ENCODE peak calls at places on chromosomes 16 and 17, in nine cellular contexts. One of them, this sample, is unnamed.

GRCh38 chr16:82924075-82924854 is 297.5 kb downstream of the CDH13 start:
- DNase-seq in effector memory CD4-positive, alpha-beta T cell: no peak
- DNase-seq in esophagus squamous epithelium: no peak
- DNase-seq in neuronal stem cell: no peak
- DNase-seq in HCT116: no peak
- DNase-seq in body of pancreas: no peak
- DNase-seq in cardiac muscle cell: no peak
- DNase-seq in CD8-positive, alpha-beta T cell: no peak
- DNase-seq in mesendoderm: peak; percentile 17
- DNase-seq in this sample: no peak

GRCh38 chr17:61815863-61816523 is 47.3 kb downstream of the BRIP1 start:
- DNase-seq in effector memory CD4-positive, alpha-beta T cell: no peak
- DNase-seq in esophagus squamous epithelium: no peak
- DNase-seq in neuronal stem cell: no peak
- DNase-seq in HCT116: no peak
- DNase-seq in body of pancreas: no peak
- DNase-seq in cardiac muscle cell: no peak
- DNase-seq in CD8-positive, alpha-beta T cell: no peak
- DNase-seq in mesendoderm: peak; percentile 16
- DNase-seq in this sample: no peak

GRCh38 chr16:70255584-70255983 is 3.8 kb upstream of the EXOSC6 start:
- DNase-seq in effector memory CD4-positive, alpha-beta T cell: no peak
- DNase-seq in esophagus squamous epithelium: no peak
- DNase-seq in neuronal stem cell: no peak
- DNase-seq in HCT116: no peak
- DNase-seq in body of pancreas: no peak
- DNase-seq in cardiac muscle cell: no peak
- DNase-seq in CD8-positive, alpha-beta T cell: no peak
- DNase-seq in mesendoderm: no peak
- DNase-seq in this sample: no peak

GRCh38 chr17:28379814-28380571 is 8.5 kb downstream of the SARM1 start:
- DNase-seq in effector memory CD4-positive, alpha-beta T cell: no peak
- DNase-seq in esophagus squamous epithelium: no peak
- DNase-seq in neuronal stem cell: no peak
- DNase-seq in HCT116: no peak
- DNase-seq in body of pancreas: no peak
- DNase-seq in cardiac muscle cell: peak; percentile 88
- DNase-seq in CD8-positive, alpha-beta T cell: no peak
- DNase-seq in mesendoderm: peak; percentile 90
- DNase-seq in this sample: no peak

GRCh38 chr16:12324152-12324551 is 347.6 kb downstream of the SNX29 start:
- DNase-seq in effector memory CD4-positive, alpha-beta T cell: no peak
- DNase-seq in esophagus squamous epithelium: no peak
- DNase-seq in neuronal stem cell: no peak
- DNase-seq in HCT116: no peak
- DNase-seq in body of pancreas: no peak
- DNase-seq in cardiac muscle cell: no peak
- DNase-seq in CD8-positive, alpha-beta T cell: no peak
- DNase-seq in mesendoderm: no peak
- DNase-seq in this sample: no peak

GRCh38 chr17:69448431-69449102 is 34.1 kb downstream of the MAP2K6 start:
- DNase-seq in effector memory CD4-positive, alpha-beta T cell: no peak
- DNase-seq in esophagus squamous epithelium: no peak
- DNase-seq in neuronal stem cell: peak; percentile 73
- DNase-seq in HCT116: no peak
- DNase-seq in body of pancreas: peak; percentile 27
- DNase-seq in cardiac muscle cell: peak; percentile 37
- DNase-seq in CD8-positive, alpha-beta T cell: no peak
- DNase-seq in mesendoderm: peak; percentile 98
- DNase-seq in this sample: peak; percentile 67

GRCh38 chr16:50479771-50480170 is 68.4 kb upstream of the NKD1 start:
- DNase-seq in effector memory CD4-positive, alpha-beta T cell: no peak
- DNase-seq in esophagus squamous epithelium: no peak
- DNase-seq in neuronal stem cell: no peak
- DNase-seq in HCT116: no peak
- DNase-seq in body of pancreas: no peak
- DNase-seq in cardiac muscle cell: no peak
- DNase-seq in CD8-positive, alpha-beta T cell: no peak
- DNase-seq in mesendoderm: no peak
- DNase-seq in this sample: peak; percentile 7

GRCh38 chr16:68802190-68802589 is 41.1 kb upstream of the TANGO6 start:
- DNase-seq in effector memory CD4-positive, alpha-beta T cell: no peak
- DNase-seq in esophagus squamous epithelium: no peak
- DNase-seq in neuronal stem cell: no peak
- DNase-seq in HCT116: no peak
- DNase-seq in body of pancreas: no peak
- DNase-seq in cardiac muscle cell: peak; percentile 94
- DNase-seq in CD8-positive, alpha-beta T cell: no peak
- DNase-seq in mesendoderm: no peak
- DNase-seq in this sample: no peak

GRCh38 chr17:66834919-66835454 is at the start of gene CACNG5:
- DNase-seq in effector memory CD4-positive, alpha-beta T cell: no peak
- DNase-seq in esophagus squamous epithelium: no peak
- DNase-seq in neuronal stem cell: no peak
- DNase-seq in HCT116: no peak
- DNase-seq in body of pancreas: no peak
- DNase-seq in cardiac muscle cell: no peak
- DNase-seq in CD8-positive, alpha-beta T cell: no peak
- DNase-seq in mesendoderm: peak; percentile 45
- DNase-seq in this sample: peak; percentile 55

GRCh38 chr16:11635679-11636171 is 32.5 kb upstream of the SNN start:
- DNase-seq in effector memory CD4-positive, alpha-beta T cell: no peak
- DNase-seq in esophagus squamous epithelium: no peak
- DNase-seq in neuronal stem cell: no peak
- DNase-seq in HCT116: no peak
- DNase-seq in body of pancreas: no peak
- DNase-seq in cardiac muscle cell: no peak
- DNase-seq in CD8-positive, alpha-beta T cell: no peak
- DNase-seq in mesendoderm: no peak
- DNase-seq in this sample: no peak

GRCh38 chr16:6266703-6267102 is 1065.9 kb upstream of the RBFOX1 start:
- DNase-seq in effector memory CD4-positive, alpha-beta T cell: no peak
- DNase-seq in esophagus squamous epithelium: no peak
- DNase-seq in neuronal stem cell: no peak
- DNase-seq in HCT116: no peak
- DNase-seq in body of pancreas: no peak
- DNase-seq in cardiac muscle cell: no peak
- DNase-seq in CD8-positive, alpha-beta T cell: no peak
- DNase-seq in mesendoderm: no peak
- DNase-seq in this sample: no peak

GRCh38 chr17:1460233-1460632 is 4.2 kb upstream of the CRK start:
- DNase-seq in effector memory CD4-positive, alpha-beta T cell: no peak
- DNase-seq in esophagus squamous epithelium: no peak
- DNase-seq in neuronal stem cell: no peak
- DNase-seq in HCT116: no peak
- DNase-seq in body of pancreas: peak; percentile 93
- DNase-seq in cardiac muscle cell: no peak
- DNase-seq in CD8-positive, alpha-beta T cell: no peak
- DNase-seq in mesendoderm: no peak
- DNase-seq in this sample: peak; percentile 83

GRCh38 chr16:16008666-16009065 is 59.2 kb downstream of the ABCC1 start:
- DNase-seq in effector memory CD4-positive, alpha-beta T cell: no peak
- DNase-seq in esophagus squamous epithelium: no peak
- DNase-seq in neuronal stem cell: no peak
- DNase-seq in HCT116: no peak
- DNase-seq in body of pancreas: no peak
- DNase-seq in cardiac muscle cell: no peak
- DNase-seq in CD8-positive, alpha-beta T cell: no peak
- DNase-seq in mesendoderm: no peak
- DNase-seq in this sample: no peak

GRCh38 chr16:2709588-2709984 is 10.4 kb downstream of the PRSS27 start:
- DNase-seq in effector memory CD4-positive, alpha-beta T cell: no peak
- DNase-seq in esophagus squamous epithelium: no peak
- DNase-seq in neuronal stem cell: no peak
- DNase-seq in HCT116: no peak
- DNase-seq in body of pancreas: no peak
- DNase-seq in cardiac muscle cell: no peak
- DNase-seq in CD8-positive, alpha-beta T cell: no peak
- DNase-seq in mesendoderm: no peak
- DNase-seq in this sample: no peak

GRCh38 chr17:74340470-74341023 is 14.5 kb downstream of the KIF19 start:
- DNase-seq in effector memory CD4-positive, alpha-beta T cell: no peak
- DNase-seq in esophagus squamous epithelium: no peak
- DNase-seq in neuronal stem cell: no peak
- DNase-seq in HCT116: no peak
- DNase-seq in body of pancreas: no peak
- DNase-seq in cardiac muscle cell: no peak
- DNase-seq in CD8-positive, alpha-beta T cell: no peak
- DNase-seq in mesendoderm: no peak
- DNase-seq in this sample: no peak

GRCh38 chr16:23400387-23400930 is 52.5 kb downstream of the COG7 start:
- DNase-seq in effector memory CD4-positive, alpha-beta T cell: no peak
- DNase-seq in esophagus squamous epithelium: no peak
- DNase-seq in neuronal stem cell: no peak
- DNase-seq in HCT116: no peak
- DNase-seq in body of pancreas: no peak
- DNase-seq in cardiac muscle cell: no peak
- DNase-seq in CD8-positive, alpha-beta T cell: no peak
- DNase-seq in mesendoderm: no peak
- DNase-seq in this sample: peak; percentile 34

GRCh38 chr17:58446086-58446485 is 28.8 kb upstream of the RNF43 start:
- DNase-seq in effector memory CD4-positive, alpha-beta T cell: no peak
- DNase-seq in esophagus squamous epithelium: no peak
- DNase-seq in neuronal stem cell: no peak
- DNase-seq in HCT116: no peak
- DNase-seq in body of pancreas: no peak
- DNase-seq in cardiac muscle cell: no peak
- DNase-seq in CD8-positive, alpha-beta T cell: no peak
- DNase-seq in mesendoderm: no peak
- DNase-seq in this sample: no peak

DNA sequence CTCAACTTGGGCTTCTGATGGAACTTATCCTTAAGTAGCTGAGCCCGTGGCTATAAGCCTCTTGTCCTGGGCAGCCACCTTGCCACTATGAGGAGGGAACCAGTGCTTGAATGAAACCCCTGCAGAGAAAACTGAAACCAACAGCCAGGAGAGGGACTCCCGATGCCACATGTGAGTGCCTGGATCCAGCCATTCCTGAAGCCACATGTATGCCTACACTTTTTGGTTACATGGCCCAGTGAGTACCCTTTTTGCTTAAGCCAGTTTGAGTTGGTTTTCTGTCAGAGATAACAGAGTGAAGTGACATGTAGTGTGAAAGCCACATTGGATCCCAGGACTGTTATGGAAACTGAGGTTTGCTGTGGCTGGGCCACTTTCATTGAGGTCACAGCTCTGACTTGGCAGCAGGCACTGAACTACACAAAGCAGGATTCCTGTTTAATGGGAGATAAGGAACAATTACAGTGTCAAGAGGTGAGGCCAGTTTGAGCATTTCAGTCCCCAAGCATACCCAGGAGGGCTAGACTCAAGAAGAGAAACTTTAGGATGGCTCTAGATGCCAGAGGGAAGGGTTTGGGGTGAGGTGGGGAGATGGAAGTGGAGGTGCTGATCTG is 222.2 kb downstream of the PARN start:
- DNase-seq in effector memory CD4-positive, alpha-beta T cell: no peak
- DNase-seq in esophagus squamous epithelium: no peak
- DNase-seq in neuronal stem cell: no peak
- DNase-seq in HCT116: no peak
- DNase-seq in body of pancreas: no peak
- DNase-seq in cardiac muscle cell: no peak
- DNase-seq in CD8-positive, alpha-beta T cell: no peak
- DNase-seq in mesendoderm: no peak
- DNase-seq in this sample: no peak
- H3K36me3 ChIP-seq in effector memory CD4-positive, alpha-beta T cell: no peaks in the 10 kb centered on the region
- H3K36me3 ChIP-seq in esophagus squamous epithelium: no peaks in the 10 kb centered on the region
- H3K36me3 ChIP-seq in neuronal stem cell: no peaks in the 10 kb centered on the region
- H3K36me3 ChIP-seq in HCT116: no peaks in the 10 kb centered on the region
- H3K36me3 ChIP-seq in body of pancreas: no peaks in the 10 kb centered on the region
- H3K36me3 ChIP-seq in cardiac muscle cell: no peaks in the 10 kb centered on the region
- H3K36me3 ChIP-seq in CD8-positive, alpha-beta T cell: no peaks in the 10 kb centered on the region
- H3K36me3 ChIP-seq in mesendoderm: no peaks in the 10 kb centered on the region
- H3K36me3 ChIP-seq in this sample: no peaks in the 10 kb centered on the region

GRCh38 chr17:83076930-83077329 is 2.5 kb upstream of the METRNL start:
- DNase-seq in effector memory CD4-positive, alpha-beta T cell: no peak
- DNase-seq in esophagus squamous epithelium: no peak
- DNase-seq in neuronal stem cell: no peak
- DNase-seq in HCT116: no peak
- DNase-seq in body of pancreas: no peak
- DNase-seq in cardiac muscle cell: no peak
- DNase-seq in CD8-positive, alpha-beta T cell: no peak
- DNase-seq in mesendoderm: no peak
- DNase-seq in this sample: no peak

GRCh38 chr17:83077411-83077810 is 2.0 kb upstream of the METRNL start:
- DNase-seq in effector memory CD4-positive, alpha-beta T cell: no peak
- DNase-seq in esophagus squamous epithelium: no peak
- DNase-seq in neuronal stem cell: no peak
- DNase-seq in HCT116: no peak
- DNase-seq in body of pancreas: no peak
- DNase-seq in cardiac muscle cell: no peak
- DNase-seq in CD8-positive, alpha-beta T cell: no peak
- DNase-seq in mesendoderm: no peak
- DNase-seq in this sample: no peak

GRCh38 chr17:83079766-83080616 is 582 bp downstream of the METRNL start:
- DNase-seq in effector memory CD4-positive, alpha-beta T cell: no peak
- DNase-seq in esophagus squamous epithelium: no peak
- DNase-seq in neuronal stem cell: no peak
- DNase-seq in HCT116: no peak
- DNase-seq in body of pancreas: no peak
- DNase-seq in cardiac muscle cell: no peak
- DNase-seq in CD8-positive, alpha-beta T cell: no peak
- DNase-seq in mesendoderm: no peak
- DNase-seq in this sample: no peak

GRCh38 chr17:83079340-83079747 is at the start of gene METRNL:
- DNase-seq in effector memory CD4-positive, alpha-beta T cell: peak; percentile 25
- DNase-seq in esophagus squamous epithelium: no peak
- DNase-seq in neuronal stem cell: peak; percentile 66
- DNase-seq in HCT116: no peak
- DNase-seq in body of pancreas: peak; percentile 78
- DNase-seq in cardiac muscle cell: peak; percentile 79
- DNase-seq in CD8-positive, alpha-beta T cell: peak; percentile 78
- DNase-seq in mesendoderm: peak; percentile 45
- DNase-seq in this sample: peak; percentile 92

GRCh38 chr17:83078378-83079339 is 750 bp upstream of the METRNL start:
- DNase-seq in effector memory CD4-positive, alpha-beta T cell: no peak
- DNase-seq in esophagus squamous epithelium: no peak
- DNase-seq in neuronal stem cell: peak; percentile 42
- DNase-seq in HCT116: no peak
- DNase-seq in body of pancreas: no peak
- DNase-seq in cardiac muscle cell: no peak
- DNase-seq in CD8-positive, alpha-beta T cell: no peak
- DNase-seq in mesendoderm: no peak
- DNase-seq in this sample: peak; percentile 80
- H3K4me3 ChIP-seq in effector memory CD4-positive, alpha-beta T cell: peak overlapping the region; percentile 57
- H3K4me3 ChIP-seq in esophagus squamous epithelium: peak overlapping the region; percentile 91
- H3K4me3 ChIP-seq in neuronal stem cell: peak overlapping the region; percentile 85
- H3K4me3 ChIP-seq in HCT116: peak overlapping the region; percentile 35
- H3K4me3 ChIP-seq in body of pancreas: peak overlapping the region; percentile 74
- H3K4me3 ChIP-seq in cardiac muscle cell: peak overlapping the region; percentile 78
- H3K4me3 ChIP-seq in CD8-positive, alpha-beta T cell: peak overlapping the region; percentile 54
- H3K4me3 ChIP-seq in mesendoderm: no peak overlapping the region
- H3K4me3 ChIP-seq in this sample: peak overlapping the region; percentile 90

GRCh38 chr17:40151414-40151955 is 11.1 kb downstream of the CASC3 start:
- DNase-seq in effector memory CD4-positive, alpha-beta T cell: no peak
- DNase-seq in esophagus squamous epithelium: no peak
- DNase-seq in neuronal stem cell: no peak
- DNase-seq in HCT116: no peak
- DNase-seq in body of pancreas: no peak
- DNase-seq in cardiac muscle cell: no peak
- DNase-seq in CD8-positive, alpha-beta T cell: no peak
- DNase-seq in mesendoderm: no peak
- DNase-seq in this sample: no peak
- H3K36me3 ChIP-seq in effector memory CD4-positive, alpha-beta T cell: peaks cover 36% of the 10 kb centered on the region
- H3K36me3 ChIP-seq in esophagus squamous epithelium: no peaks in the 10 kb centered on the region
- H3K36me3 ChIP-seq in neuronal stem cell: peaks cover 96% of the 10 kb centered on the region
- H3K36me3 ChIP-seq in HCT116: peaks cover 32% of the 10 kb centered on the region
- H3K36me3 ChIP-seq in body of pancreas: no peaks in the 10 kb centered on the region
- H3K36me3 ChIP-seq in cardiac muscle cell: peaks cover 41% of the 10 kb centered on the region
- H3K36me3 ChIP-seq in CD8-positive, alpha-beta T cell: peaks cover 14% of the 10 kb centered on the region
- H3K36me3 ChIP-seq in mesendoderm: peaks cover 6% of the 10 kb centered on the region
- H3K36me3 ChIP-seq in this sample: peaks cover 14% of the 10 kb centered on the region

GRCh38 chr17:17721140-17721668 is 39.9 kb downstream of the RAI1 start:
- DNase-seq in effector memory CD4-positive, alpha-beta T cell: no peak
- DNase-seq in esophagus squamous epithelium: no peak
- DNase-seq in neuronal stem cell: no peak
- DNase-seq in HCT116: no peak
- DNase-seq in body of pancreas: no peak
- DNase-seq in cardiac muscle cell: no peak
- DNase-seq in CD8-positive, alpha-beta T cell: no peak
- DNase-seq in mesendoderm: no peak
- DNase-seq in this sample: no peak
- H3K4me3 ChIP-seq in effector memory CD4-positive, alpha-beta T cell: no peak overlapping the region
- H3K4me3 ChIP-seq in esophagus squamous epithelium: no peak overlapping the region
- H3K4me3 ChIP-seq in neuronal stem cell: no peak overlapping the region
- H3K4me3 ChIP-seq in HCT116: no peak overlapping the region
- H3K4me3 ChIP-seq in body of pancreas: no peak overlapping the region
- H3K4me3 ChIP-seq in cardiac muscle cell: no peak overlapping the region
- H3K4me3 ChIP-seq in CD8-positive, alpha-beta T cell: no peak overlapping the region
- H3K4me3 ChIP-seq in mesendoderm: no peak overlapping the region
- H3K4me3 ChIP-seq in this sample: no peak overlapping the region

This sample was measured in sigmoid colon.